ENCODE peak calls at places on chromosomes 16 and 17, in four cellular contexts. One of them, this sample, is unnamed.

GRCh38 chr17:65707780-65708179 is 146.3 kb upstream of the AXIN2 start:
- DNase-seq in neural crest cell: no peak
- DNase-seq in mammary epithelial cell: no peak
- DNase-seq in mucosa of descending colon: no peak
- DNase-seq in this sample: no peak

GRCh38 chr17:32929288-32929574 is 1.3 kb downstream of the TMEM98 start:
- DNase-seq in mucosa of descending colon: no peak
- DNase-seq in mammary epithelial cell: no peak
- DNase-seq in neural crest cell: peak; percentile 27
- DNase-seq in this sample: peak; percentile 56

GRCh38 chr17:27315796-27316465 is 22.0 kb downstream of the WSB1 start:
- DNase-seq in mucosa of descending colon: no peak
- DNase-seq in neural crest cell: no peak
- DNase-seq in mammary epithelial cell: no peak
- DNase-seq in this sample: no peak

GRCh38 chr17:10357768-10358167 is 15.0 kb downstream of the MYH13 start:
- DNase-seq in mucosa of descending colon: no peak
- DNase-seq in mammary epithelial cell: no peak
- DNase-seq in neural crest cell: no peak
- DNase-seq in this sample: peak; percentile 19

GRCh38 chr16:84680165-84680842 is 19.5 kb upstream of the USP10 start:
- DNase-seq in mucosa of descending colon: no peak
- DNase-seq in mammary epithelial cell: no peak
- DNase-seq in neural crest cell: no peak
- DNase-seq in this sample: no peak

GRCh38 chr16:12092347-12092882 is 115.9 kb downstream of the SNX29 start:
- DNase-seq in neural crest cell: no peak
- DNase-seq in mammary epithelial cell: peak; percentile 87
- DNase-seq in mucosa of descending colon: no peak
- DNase-seq in this sample: no peak

GRCh38 chr17:48439473-48439872 is 9.5 kb upstream of the SKAP1 start:
- DNase-seq in mucosa of descending colon: no peak
- DNase-seq in mammary epithelial cell: no peak
- DNase-seq in neural crest cell: no peak
- DNase-seq in this sample: no peak

GRCh38 chr17:1050996-1051925 is 54.3 kb downstream of the TIMM22 start:
- DNase-seq in mucosa of descending colon: peak; percentile 25
- DNase-seq in neural crest cell: no peak
- DNase-seq in mammary epithelial cell: no peak
- DNase-seq in this sample: no peak

GRCh38 chr17:79179334-79179733 is 104.7 kb downstream of the ENGASE start:
- DNase-seq in mucosa of descending colon: no peak
- DNase-seq in neural crest cell: no peak
- DNase-seq in mammary epithelial cell: no peak
- DNase-seq in this sample: no peak

GRCh38 chr17:6592193-6592592 is 35.8 kb upstream of the PITPNM3 start:
- DNase-seq in neural crest cell: no peak
- DNase-seq in mammary epithelial cell: peak; percentile 29
- DNase-seq in mucosa of descending colon: no peak
- DNase-seq in this sample: no peak

GRCh38 chr17:77863814-77864161 is 94.7 kb upstream of the TNRC6C start:
- DNase-seq in mammary epithelial cell: no peak
- DNase-seq in neural crest cell: no peak
- DNase-seq in mucosa of descending colon: peak; percentile 80
- DNase-seq in this sample: peak; percentile 34

GRCh38 chr17:4880850-4881249 is 18.5 kb upstream of the C17orf107 start:
- DNase-seq in mucosa of descending colon: no peak
- DNase-seq in neural crest cell: no peak
- DNase-seq in mammary epithelial cell: no peak
- DNase-seq in this sample: no peak

GRCh38 chr17:45425125-45425983 is 7.3 kb downstream of the ARHGAP27 start:
- DNase-seq in mucosa of descending colon: peak; percentile 94
- DNase-seq in neural crest cell: peak; percentile 39
- DNase-seq in mammary epithelial cell: peak; percentile 97
- DNase-seq in this sample: peak; percentile 66

GRCh38 chr17:61575352-61575975 is 15.6 kb downstream of the NACA2 start:
- DNase-seq in mammary epithelial cell: no peak
- DNase-seq in neural crest cell: no peak
- DNase-seq in mucosa of descending colon: no peak
- DNase-seq in this sample: no peak

GRCh38 chr17:18260332-18261145 is at the start of gene MIEF2:
- DNase-seq in mammary epithelial cell: peak; percentile 93
- DNase-seq in mucosa of descending colon: peak; percentile 95
- DNase-seq in neural crest cell: peak; percentile 83
- DNase-seq in this sample: peak; percentile 91

GRCh38 chr17:27569257-27569722 is 61.7 kb upstream of the LGALS9 start:
- DNase-seq in mucosa of descending colon: no peak
- DNase-seq in neural crest cell: no peak
- DNase-seq in mammary epithelial cell: no peak
- DNase-seq in this sample: peak; percentile 51

GRCh38 chr16:4272114-4272954 is 489 bp downstream of the TFAP4 start:
- DNase-seq in mammary epithelial cell: peak; percentile 26
- DNase-seq in neural crest cell: peak; percentile 36
- DNase-seq in mucosa of descending colon: no peak
- DNase-seq in this sample: peak; percentile 77

GRCh38 chr16:57672416-57672815 is 4.3 kb downstream of the ADGRG3 start:
- DNase-seq in mammary epithelial cell: no peak
- DNase-seq in mucosa of descending colon: no peak
- DNase-seq in neural crest cell: no peak
- DNase-seq in this sample: no peak

GRCh38 chr17:4332296-4332970 is 34.0 kb downstream of the UBE2G1 start:
- DNase-seq in neural crest cell: no peak
- DNase-seq in mammary epithelial cell: peak; percentile 42
- DNase-seq in mucosa of descending colon: no peak
- DNase-seq in this sample: no peak

GRCh38 chr17:46978489-46979022 is 497 bp downstream of the RPRML start:
- DNase-seq in mucosa of descending colon: no peak
- DNase-seq in neural crest cell: no peak
- DNase-seq in mammary epithelial cell: no peak
- DNase-seq in this sample: peak; percentile 40

GRCh38 chr17:34370997-34371395 is 8.0 kb upstream of the CCL1 start:
- DNase-seq in neural crest cell: no peak
- DNase-seq in mammary epithelial cell: peak; percentile 17
- DNase-seq in mucosa of descending colon: no peak
- DNase-seq in this sample: no peak

GRCh38 chr16:69861276-69862030 is 89.7 kb upstream of the CLEC18A start:
- DNase-seq in neural crest cell: no peak
- DNase-seq in mucosa of descending colon: no peak
- DNase-seq in mammary epithelial cell: no peak
- DNase-seq in this sample: no peak

GRCh38 chr16:86573215-86573614 is 5.1 kb upstream of the FOXL1 start:
- DNase-seq in mammary epithelial cell: no peak
- DNase-seq in neural crest cell: no peak
- DNase-seq in mucosa of descending colon: no peak
- DNase-seq in this sample: no peak

GRCh38 chr17:76912585-76912984 is 44.4 kb downstream of the MGAT5B start:
- DNase-seq in mucosa of descending colon: no peak
- DNase-seq in mammary epithelial cell: no peak
- DNase-seq in neural crest cell: no peak
- DNase-seq in this sample: no peak

GRCh38 chr17:27343972-27344607 is 50.2 kb downstream of the WSB1 start:
- DNase-seq in mucosa of descending colon: no peak
- DNase-seq in mammary epithelial cell: no peak
- DNase-seq in neural crest cell: no peak
- DNase-seq in this sample: no peak

GRCh38 chr16:79274197-79274596 is 326.3 kb downstream of the MAF start:
- DNase-seq in mucosa of descending colon: no peak
- DNase-seq in neural crest cell: no peak
- DNase-seq in mammary epithelial cell: no peak
- DNase-seq in this sample: no peak

GRCh38 chr17:39197380-39198185 is at the start of gene CACNB1:
- DNase-seq in mucosa of descending colon: peak; percentile 83
- DNase-seq in mammary epithelial cell: peak; percentile 66
- DNase-seq in neural crest cell: peak; percentile 75
- DNase-seq in this sample: peak; percentile 91

GRCh38 chr17:28447396-28447760 is 26.1 kb upstream of the SLC13A2 start:
- DNase-seq in mucosa of descending colon: no peak
- DNase-seq in mammary epithelial cell: no peak
- DNase-seq in neural crest cell: no peak
- DNase-seq in this sample: no peak

GRCh38 chr17:20268700-20269475 is 198.5 kb downstream of the LGALS9B start:
- DNase-seq in neural crest cell: no peak
- DNase-seq in mammary epithelial cell: no peak
- DNase-seq in mucosa of descending colon: no peak
- DNase-seq in this sample: no peak

GRCh38 chr16:14135704-14136103 is 64.6 kb downstream of the MRTFB start:
- DNase-seq in mucosa of descending colon: no peak
- DNase-seq in mammary epithelial cell: no peak
- DNase-seq in neural crest cell: no peak
- DNase-seq in this sample: no peak

GRCh38 chr16:19783363-19783762 is 65.3 kb downstream of the IQCK start:
- DNase-seq in neural crest cell: no peak
- DNase-seq in mucosa of descending colon: no peak
- DNase-seq in mammary epithelial cell: no peak
- DNase-seq in this sample: no peak

GRCh38 chr16:21156767-21157467 is 1.6 kb upstream of the LDAF1 start:
- DNase-seq in neural crest cell: peak; percentile 43
- DNase-seq in mammary epithelial cell: peak; percentile 63
- DNase-seq in mucosa of descending colon: no peak
- DNase-seq in this sample: peak; percentile 37

GRCh38 chr17:58583486-58583885 is 69.0 kb upstream of the MTMR4 start:
- DNase-seq in neural crest cell: no peak
- DNase-seq in mammary epithelial cell: peak; percentile 57
- DNase-seq in mucosa of descending colon: no peak
- DNase-seq in this sample: no peak

GRCh38 chr17:48444531-48445247 is 14.7 kb upstream of the SKAP1 start:
- DNase-seq in neural crest cell: no peak
- DNase-seq in mammary epithelial cell: no peak
- DNase-seq in mucosa of descending colon: no peak
- DNase-seq in this sample: no peak

GRCh38 chr16:11034481-11034931 is 90.1 kb downstream of the CLEC16A start:
- DNase-seq in neural crest cell: no peak
- DNase-seq in mucosa of descending colon: no peak
- DNase-seq in mammary epithelial cell: no peak
- DNase-seq in this sample: no peak

GRCh38 chr17:7435676-7436555 is 681 bp downstream of the TMEM102 start:
- DNase-seq in mucosa of descending colon: peak; percentile 78
- DNase-seq in mammary epithelial cell: peak; percentile 60
- DNase-seq in neural crest cell: no peak
- DNase-seq in this sample: peak; percentile 55

GRCh38 chr17:78671607-78672404 is 94.6 kb upstream of the DNAH17 start:
- DNase-seq in neural crest cell: no peak
- DNase-seq in mammary epithelial cell: no peak
- DNase-seq in mucosa of descending colon: no peak
- DNase-seq in this sample: no peak

GRCh38 chr16:83768976-83769375 is 38.8 kb upstream of the HSBP1 start:
- DNase-seq in mammary epithelial cell: no peak
- DNase-seq in mucosa of descending colon: no peak
- DNase-seq in neural crest cell: no peak
- DNase-seq in this sample: no peak

GRCh38 chr17:70636517-70637133 is 467.3 kb downstream of the KCNJ2 start:
- DNase-seq in neural crest cell: peak; percentile 39
- DNase-seq in mammary epithelial cell: peak; percentile 30
- DNase-seq in mucosa of descending colon: no peak
- DNase-seq in this sample: no peak

GRCh38 chr16:89052824-89053724 is 40.6 kb upstream of the ACSF3 start:
- DNase-seq in mammary epithelial cell: peak; percentile 62
- DNase-seq in mucosa of descending colon: peak; percentile 91
- DNase-seq in neural crest cell: no peak
- DNase-seq in this sample: no peak

GRCh38 chr16:68355447-68356248 is 44.8 kb downstream of the PRMT7 start:
- DNase-seq in mucosa of descending colon: no peak
- DNase-seq in neural crest cell: no peak
- DNase-seq in mammary epithelial cell: no peak
- DNase-seq in this sample: no peak
- TF ChIP-seq CTCF in mucosa of descending colon: no peak
- TF ChIP-seq CTCF in neural crest cell: peak; percentile 22
- TF ChIP-seq CTCF in mammary epithelial cell: no peak
- TF ChIP-seq CTCF in this sample: no peak

GRCh38 chr17:16301963-16302855 is 51.1 kb downstream of the CENPV start:
- DNase-seq in mammary epithelial cell: peak; percentile 64
- DNase-seq in mucosa of descending colon: no peak
- DNase-seq in neural crest cell: no peak
- DNase-seq in this sample: no peak

GRCh38 chr17:16302856-16303255 is 50.4 kb downstream of the CENPV start:
- DNase-seq in neural crest cell: no peak
- DNase-seq in mucosa of descending colon: no peak
- DNase-seq in mammary epithelial cell: no peak
- DNase-seq in this sample: no peak

GRCh38 chr17:16300554-16300953 is 52.7 kb downstream of the CENPV start:
- DNase-seq in neural crest cell: no peak
- DNase-seq in mucosa of descending colon: no peak
- DNase-seq in mammary epithelial cell: no peak
- DNase-seq in this sample: no peak

GRCh38 chr17:16304832-16305231 is 48.4 kb downstream of the CENPV start:
- DNase-seq in mucosa of descending colon: no peak
- DNase-seq in mammary epithelial cell: no peak
- DNase-seq in neural crest cell: peak; percentile 17
- DNase-seq in this sample: peak; percentile 25
- TF ChIP-seq CTCF in mucosa of descending colon: no peak
- TF ChIP-seq CTCF in mammary epithelial cell: peak; percentile 4
- TF ChIP-seq CTCF in neural crest cell: peak; percentile 61
- TF ChIP-seq CTCF in this sample: peak; percentile 45

DNA sequence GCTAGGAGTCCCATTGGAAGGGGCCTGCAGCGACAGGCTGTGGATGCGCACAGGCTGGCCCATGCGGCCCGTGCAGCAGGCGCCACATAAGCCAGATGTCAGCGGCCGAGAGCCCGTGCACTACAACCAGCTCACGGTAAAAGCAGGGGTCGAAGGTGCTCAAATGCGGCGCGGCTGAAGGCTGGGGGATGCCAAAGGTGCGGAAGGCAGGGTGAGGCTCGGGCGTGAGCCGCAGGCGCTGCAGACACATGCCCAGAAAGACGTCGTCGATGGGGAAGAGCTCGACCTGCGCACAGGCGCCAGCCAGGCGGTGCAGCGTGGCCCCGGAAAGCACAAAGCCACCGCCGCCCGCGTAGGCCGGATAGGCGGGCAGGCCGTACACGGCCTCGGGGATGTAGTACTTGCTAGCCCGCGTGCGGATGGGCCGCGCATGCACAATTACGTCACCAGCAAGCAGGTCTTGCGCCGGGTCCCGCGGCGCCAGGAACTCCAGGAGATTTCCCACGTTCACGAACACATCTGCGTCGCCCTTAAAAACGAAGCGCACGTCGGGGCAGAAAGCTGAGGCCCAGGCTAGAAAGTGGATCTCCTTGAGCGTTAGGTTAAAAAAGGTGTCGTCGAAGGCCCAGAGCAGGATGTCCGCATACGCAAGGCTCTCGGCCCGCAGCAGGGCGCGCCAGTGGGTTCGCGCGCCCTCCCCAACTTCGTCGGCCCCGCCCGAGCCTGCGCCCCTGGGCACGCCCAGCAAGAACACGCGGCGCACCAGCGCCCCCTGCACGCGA is 1.3 kb downstream of the B3GNT9 start:
- DNase-seq in neural crest cell: no peak
- DNase-seq in mucosa of descending colon: no peak
- DNase-seq in mammary epithelial cell: no peak
- DNase-seq in this sample: no peak
- TF ChIP-seq CTCF in neural crest cell: no peak
- TF ChIP-seq CTCF in mucosa of descending colon: no peak
- TF ChIP-seq CTCF in mammary epithelial cell: no peak
- TF ChIP-seq CTCF in this sample: no peak

GRCh38 chr17:81666342-81667191 is at the start of the genes CCDC137 and OXLD1:
- DNase-seq in mammary epithelial cell: peak; percentile 94
- DNase-seq in mucosa of descending colon: peak; percentile 97
- DNase-seq in neural crest cell: peak; percentile 89
- DNase-seq in this sample: peak; percentile 96
- TF ChIP-seq CTCF in mammary epithelial cell: no peak
- TF ChIP-seq CTCF in mucosa of descending colon: no peak
- TF ChIP-seq CTCF in neural crest cell: no peak
- TF ChIP-seq CTCF in this sample: no peak